ENCODE peak calls at places on chromosomes 6 and 20, in seven cellular contexts. I is Panc1, J is right lobe of liver, B is ovary, X is lower lobe of right lung, P is adrenal gland, L is ascending aorta. M is an unnamed sample. For H3K4me1, the result is how much of the 10 kb centered on the place peaks cover.

GRCh38 chr20:7695622-7696021 is 244.6 kb downstream of the HAO1 start:
- DNase-seq in P (no peak), L (no peak), X (no peak), B (no peak), J (no peak), I (no peak), M (no peak)

GRCh38 chr6:22294301-22294700 is 2.5 kb downstream of the PRL start:
- DNase-seq in J (no peak), I (no peak), L (no peak), P (no peak), X (no peak), B (no peak), M (no peak)

GRCh38 chr20:19991826-19992225 is 25.3 kb upstream of the NAA20 start:
- DNase-seq in J (no peak), I (no peak), X (no peak), B (no peak), P (no peak), L (no peak), M (peak)

GRCh38 chr6:44291841-44292240 is 21.3 kb downstream of the AARS2 start:
- DNase-seq in J (no peak), P (no peak), I (no peak), X (no peak), L (no peak), B (no peak), M (no peak)

GRCh38 chr6:134647861-134648260 is 302.0 kb downstream of the ALDH8A1 start:
- DNase-seq in P (no peak), L (no peak), J (no peak), X (no peak), I (no peak), B (no peak), M (no peak)

GRCh38 chr20:21505161-21505809 is 8.6 kb downstream of the NKX2-2 start:
- DNase-seq in P (peak), X (peak), I (peak), J (peak), B (peak), L (no peak), M (no peak)

GRCh38 chr6:138410048-138410735 is 6.2 kb downstream of the HEBP2 start:
- DNase-seq in J (peak), L (no peak), X (peak), B (no peak), P (peak), I (no peak), M (no peak)

GRCh38 chr20:24406761-24407550 is 62.5 kb upstream of the SYNDIG1 start:
- DNase-seq in X (no peak), P (no peak), I (no peak), B (no peak), L (no peak), J (no peak), M (peak)

GRCh38 chr6:36625161-36625919 is 31.2 kb downstream of the SRSF3 start:
- DNase-seq in I (no peak), J (peak), P (no peak), X (no peak), L (peak), B (no peak), M (no peak)

GRCh38 chr6:167714166-167714565 is 112.5 kb upstream of the AFDN start:
- DNase-seq in B (no peak), I (no peak), J (no peak), X (no peak), L (no peak), P (no peak), M (no peak)

GRCh38 chr6:29656157-29656556 is 735 bp upstream of the MOG start:
- DNase-seq in B (no peak), L (no peak), J (no peak), X (no peak), I (no peak), P (no peak), M (no peak)

GRCh38 chr6:129835691-129836090 is 25.4 kb downstream of the TMEM244 start:
- DNase-seq in J (no peak), X (no peak), P (no peak), B (no peak), I (no peak), L (no peak), M (no peak)

GRCh38 chr20:40160151-40160550 is 528.9 kb downstream of the MAFB start:
- DNase-seq in L (peak), X (peak), I (peak), J (peak), B (no peak), P (peak), M (peak)

GRCh38 chr6:75936682-75937081 is 135.8 kb downstream of the IMPG1 start:
- DNase-seq in J (no peak), I (no peak), L (no peak), P (no peak), B (no peak), X (no peak), M (no peak)

GRCh38 chr6:43665376-43665775 is 20.5 kb downstream of the RSPH9 start:
- DNase-seq in J (no peak), B (no peak), I (no peak), L (no peak), P (no peak), X (no peak), M (no peak)

GRCh38 chr6:99353126-99353525 is 3.7 kb upstream of the FAXC start:
- DNase-seq in P (no peak), J (no peak), B (no peak), L (no peak), I (no peak), X (no peak), M (no peak)

GRCh38 chr6:156801712-156802111 is 24.5 kb downstream of the ARID1B start:
- DNase-seq in B (no peak), L (no peak), I (no peak), P (no peak), J (no peak), X (no peak), M (no peak)

GRCh38 chr20:57289401-57290177 is 23.1 kb upstream of the BMP7 start:
- DNase-seq in X (no peak), L (no peak), B (no peak), J (no peak), I (no peak), P (no peak), M (no peak)
- H3K4me1 ChIP-seq in X (under half), L (under half), B (under half), J (under half), I (under half), P (under half), M (under half)

GRCh38 chr6:17297261-17298080 is 16.3 kb downstream of the RBM24 start:
- DNase-seq in I (no peak), X (no peak), B (no peak), P (no peak), L (no peak), J (no peak), M (no peak)
- H3K4me3 ChIP-seq in I (no peak), X (no peak), B (no peak), P (no peak), L (no peak), J (no peak), M (no peak)

GRCh38 chr6:53517021-53517420 is 27.9 kb downstream of the GCLC start:
- DNase-seq in I (no peak), B (no peak), J (no peak), X (no peak), L (no peak), P (peak), M (no peak)

GRCh38 chr6:53512631-53513030 is 32.3 kb downstream of the GCLC start:
- DNase-seq in J (no peak), B (no peak), X (no peak), L (no peak), I (no peak), P (no peak), M (no peak)

GRCh38 chr6:53513056-53513455 is 31.8 kb downstream of the GCLC start:
- DNase-seq in J (no peak), B (no peak), X (no peak), I (no peak), P (no peak), L (no peak), M (no peak)

GRCh38 chr6:53513519-53513966 is 31.4 kb downstream of the GCLC start:
- DNase-seq in I (no peak), B (no peak), P (no peak), X (no peak), J (peak), L (no peak), M (no peak)

DNA sequence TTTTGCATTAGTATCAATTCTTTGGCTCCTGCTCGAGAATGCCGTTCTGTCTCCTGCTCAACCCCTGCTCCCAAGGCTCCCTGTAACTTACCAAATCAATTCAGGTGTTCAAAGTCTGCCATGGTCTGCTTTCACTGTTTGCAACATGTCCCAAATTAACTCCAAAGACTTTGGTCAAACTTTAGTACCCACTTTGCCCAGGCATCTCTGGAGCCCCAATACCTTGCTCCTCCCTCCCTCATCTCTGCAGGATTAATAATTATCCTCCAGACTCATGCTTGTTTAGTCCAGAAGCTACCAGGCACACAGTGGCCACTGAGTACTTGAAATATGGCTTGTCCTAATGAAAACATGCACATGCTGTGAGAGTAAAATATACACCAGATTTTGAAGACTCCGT is 30.2 kb downstream of the GCLC start:
- DNase-seq in P (no peak), L (no peak), X (no peak), I (no peak), B (no peak), J (peak), M (no peak)
- H3K4me1 ChIP-seq in P (under half), L (under half), X (under half), I (under half), B (under half), J (under half), M (under half)

DNA sequence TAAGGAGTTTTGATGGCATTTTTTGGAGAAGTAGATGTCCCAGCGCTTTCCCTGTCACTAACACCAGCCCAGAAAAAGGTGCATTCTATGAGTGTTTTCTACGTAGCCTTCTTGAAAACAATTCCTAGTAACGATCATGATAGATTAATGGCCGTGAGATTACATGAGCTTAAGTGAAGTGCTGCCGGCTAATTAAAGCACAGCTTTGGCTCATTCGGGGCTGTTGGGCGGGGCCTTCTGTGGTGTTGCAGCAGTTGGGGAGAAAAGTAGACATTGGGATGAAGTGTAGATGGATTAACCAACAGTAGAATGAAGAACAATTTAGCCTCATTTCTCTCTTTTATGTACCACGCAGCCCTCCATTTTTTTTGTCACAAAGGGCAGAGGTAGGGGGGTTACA is 20.8 kb upstream of the TRAF3IP2 start:
- DNase-seq in J (no peak), B (no peak), P (no peak), I (no peak), L (peak), X (no peak), M (no peak)
- H3K4me3 ChIP-seq in J (no peak), B (peak), P (no peak), I (no peak), L (no peak), X (peak), M (no peak)

GRCh38 chr20:47499053-47499452 is 2.6 kb upstream of the NCOA3 start:
- DNase-seq in J (no peak), X (no peak), L (no peak), P (no peak), B (no peak), I (no peak), M (no peak)
- H3K4me1 ChIP-seq in J (under half), X (under half), L (under half), P (under half), B (under half), I (under half), M (under half)

M was measured in SJSA1.